ENCODE peak calls at places on chromosomes 16 and 17, in six cellular contexts. D is AG09319; P is SK-MEL-5; I is EL; E is stimulated activated CD8-positive, alpha-beta memory T cell treated with anti-CD3 and anti-CD28 coated beads, Interleukin-15, amount 100 ng/mL, for 4 hours; Y is RWPE1. W is an unnamed sample.

GRCh38 chr17:309361-309888 is 43.2 kb downstream of the RPH3AL start:
- DNase-seq in P (peak; percentile 54), E (no peak), Y (no peak), D (no peak), I (peak; percentile 10), W (peak; percentile 55)

GRCh38 chr17:39605492-39606433 is 2.0 kb downstream of the NEUROD2 start:
- DNase-seq in E (no peak), Y (no peak), D (no peak), I (no peak), P (no peak), W (peak; percentile 46)

GRCh38 chr16:11639925-11640899 is 28.0 kb upstream of the SNN start:
- DNase-seq in D (peak; percentile 97), P (peak; percentile 98), Y (peak; percentile 92), I (peak; percentile 99), E (no peak), W (peak; percentile 95)

GRCh38 chr16:88856122-88856827 is 472 bp downstream of the GALNS start:
- DNase-seq in P (no peak), E (no peak), I (no peak), D (no peak), Y (peak; percentile 11), W (no peak)

GRCh38 chr16:87816507-87817100 is 50.8 kb upstream of the KLHDC4 start:
- DNase-seq in Y (no peak), D (no peak), E (no peak), P (no peak), I (no peak), W (no peak)

GRCh38 chr17:29111816-29112499 is 68.2 kb downstream of the MYO18A start:
- DNase-seq in Y (peak; percentile 55), E (peak; percentile 19), D (peak; percentile 19), P (peak; percentile 69), I (peak; percentile 65), W (peak; percentile 85)

GRCh38 chr17:17419621-17420020 is 57.2 kb upstream of the MED9 start:
- DNase-seq in E (no peak), P (no peak), I (no peak), Y (no peak), D (no peak), W (peak; percentile 34)

GRCh38 chr16:9199312-9199711 is 107.9 kb downstream of the HAPSTR1 start:
- DNase-seq in P (no peak), I (no peak), D (no peak), E (no peak), Y (no peak), W (no peak)

GRCh38 chr16:15618392-15618791 is 24.6 kb downstream of the MARF1 start:
- DNase-seq in P (no peak), Y (no peak), E (no peak), I (peak; percentile 91), D (no peak), W (peak; percentile 79)

GRCh38 chr17:33055171-33055611 is 63.5 kb downstream of the SPACA3 start:
- DNase-seq in P (no peak), D (no peak), I (peak; percentile 42), Y (no peak), E (no peak), W (no peak)

GRCh38 chr17:50184057-50184456 is 17.4 kb downstream of the COL1A1 start:
- DNase-seq in P (no peak), Y (no peak), D (no peak), I (no peak), E (no peak), W (no peak)

GRCh38 chr16:11621920-11622651 is 35.4 kb upstream of the LITAF start:
- DNase-seq in P (no peak), E (no peak), I (no peak), Y (no peak), D (no peak), W (peak; percentile 16)

GRCh38 chr16:369866-370436 is 387 bp downstream of the MRPL28 start:
- DNase-seq in I (no peak), D (no peak), P (no peak), E (no peak), Y (no peak), W (peak; percentile 52)

GRCh38 chr16:81767987-81768592 is 11.0 kb upstream of the PLCG2 start:
- DNase-seq in E (no peak), P (no peak), I (no peak), Y (no peak), D (no peak), W (no peak)

GRCh38 chr17:69123626-69124025 is 18.1 kb downstream of the ABCA6 start:
- DNase-seq in E (no peak), I (no peak), P (peak; percentile 82), Y (no peak), D (no peak), W (no peak)

GRCh38 chr17:80636356-80637285 is 92.0 kb downstream of the RPTOR start:
- DNase-seq in I (no peak), D (no peak), E (no peak), Y (no peak), P (no peak), W (no peak)

GRCh38 chr16:57807968-57808528 is 5.8 kb upstream of the KIFC3 start:
- DNase-seq in P (peak; percentile 66), I (peak; percentile 97), E (peak; percentile 37), D (no peak), Y (peak; percentile 94), W (peak; percentile 90)

GRCh38 chr17:18187816-18188761 is 4.5 kb downstream of the ALKBH5 start:
- DNase-seq in P (no peak), I (peak; percentile 76), D (no peak), E (no peak), Y (no peak), W (peak; percentile 66)

GRCh38 chr17:58447039-58447975 is 30.0 kb upstream of the RNF43 start:
- DNase-seq in E (peak; percentile 1), D (peak; percentile 49), Y (peak; percentile 69), P (peak; percentile 95), I (peak; percentile 80), W (peak; percentile 90)

GRCh38 chr17:20114466-20114865 is 105.3 kb downstream of the SPECC1 start:
- DNase-seq in I (no peak), E (no peak), P (peak; percentile 58), Y (no peak), D (no peak), W (no peak)

GRCh38 chr16:57998484-57998883 is 2.0 kb downstream of the ZNF319 start:
- DNase-seq in I (no peak), P (no peak), Y (peak; percentile 53), D (no peak), E (no peak), W (no peak)

GRCh38 chr16:84726670-84727467 is 27.1 kb downstream of the USP10 start:
- DNase-seq in E (no peak), D (no peak), Y (no peak), I (no peak), P (no peak), W (no peak)

W was measured in astrocyte of the hippocampus.